ENCODE peak calls at places on chromosomes 1 and 21, in six cellular contexts. F is AG09309, N is choroid plexus epithelial cell, P is GM10248, K is Calu3, V is HFFc6. H is an unnamed sample.

GRCh38 chr1:11929849-11930248 is 3.6 kb upstream of the KIAA2013 start:
- DNase-seq in F (no peak), N (peak; percentile 56), P (peak; percentile 63), K (no peak), V (peak; percentile 25), H (no peak)

GRCh38 chr1:101371259-101371658 is 134.4 kb downstream of the S1PR1 start:
- DNase-seq in F (no peak), N (peak; percentile 73), P (peak; percentile 71), K (no peak), V (peak; percentile 83), H (no peak)

GRCh38 chr1:85692730-85693314 is 15.4 kb downstream of the ZNHIT6 start:
- DNase-seq in F (peak; percentile 47), N (peak; percentile 85), P (no peak), K (no peak), V (peak; percentile 61), H (no peak)

GRCh38 chr1:32273389-32274208 is 18.3 kb upstream of the HDAC1 start:
- DNase-seq in F (no peak), N (no peak), P (peak; percentile 32), K (peak; percentile 70), V (no peak), H (peak; percentile 43)

GRCh38 chr1:152912471-152912870 is 4.1 kb downstream of the IVL start:
- DNase-seq in F (no peak), N (no peak), P (no peak), K (no peak), V (no peak), H (no peak)

GRCh38 chr1:67522001-67522441 is 91.8 kb upstream of the SERBP1 start:
- DNase-seq in F (no peak), N (no peak), P (no peak), K (no peak), V (no peak), H (no peak)

GRCh38 chr1:204224655-204225054 is 10.9 kb upstream of the GOLT1A start:
- DNase-seq in F (no peak), N (peak; percentile 59), P (no peak), K (no peak), V (peak; percentile 8), H (no peak)

GRCh38 chr1:26197301-26197700 is 6.9 kb downstream of the CATSPER4 start:
- DNase-seq in F (no peak), N (no peak), P (no peak), K (no peak), V (no peak), H (no peak)

GRCh38 chr1:213989071-213989739 is 1.4 kb downstream of the PROX1 start:
- DNase-seq in F (no peak), N (no peak), P (no peak), K (no peak), V (no peak), H (no peak)

GRCh38 chr1:36729289-36729688 is 246.6 kb upstream of the CSF3R start:
- DNase-seq in F (no peak), N (no peak), P (no peak), K (no peak), V (no peak), H (no peak)

GRCh38 chr1:161081519-161081918 is 7.8 kb downstream of the NECTIN4 start:
- DNase-seq in F (no peak), N (no peak), P (no peak), K (no peak), V (no peak), H (no peak)

DNA sequence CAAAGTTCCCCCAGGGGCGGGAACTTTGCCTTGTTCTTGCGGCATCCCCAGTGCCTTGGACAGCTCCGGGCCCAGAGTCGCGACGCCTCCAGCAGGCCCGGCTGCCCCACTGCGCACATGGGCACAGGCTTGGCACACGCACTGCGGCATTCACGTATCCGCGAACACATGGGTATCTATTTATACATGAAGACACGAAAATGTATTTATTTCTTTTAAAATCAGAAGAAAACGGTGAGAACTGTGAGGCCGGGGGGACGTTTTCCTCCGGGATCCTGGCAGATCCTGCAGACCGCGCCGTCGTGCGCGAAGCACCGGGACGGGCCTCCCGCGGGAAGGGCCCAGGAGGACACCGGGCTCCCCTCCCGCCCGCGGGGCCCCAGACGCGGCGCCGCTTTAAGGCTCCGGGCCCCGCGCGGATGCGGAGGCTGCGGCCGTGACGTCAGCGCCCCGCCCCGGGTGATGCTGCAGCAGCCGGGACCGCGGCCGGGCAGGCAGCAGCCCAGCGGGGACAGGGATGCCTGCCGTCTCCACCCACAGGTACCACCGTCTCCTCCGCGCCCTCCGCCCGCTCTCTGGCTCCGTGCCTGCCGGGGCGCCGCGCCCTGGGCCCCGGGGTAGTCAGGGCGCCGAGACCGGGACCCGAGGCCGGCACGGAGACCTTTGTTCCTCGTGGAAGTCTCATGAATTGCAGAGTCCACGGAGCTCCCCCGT is at the start of gene SLC45A1:
- DNase-seq in F (no peak), N (peak; percentile 52), P (peak; percentile 86), K (peak; percentile 65), V (peak; percentile 19), H (peak; percentile 77)
- TF ChIP-seq CTCF in F (peak; percentile 3), N (no peak), P (no peak), K (no peak), V (no peak), H (no peak)

GRCh38 chr1:41889506-41890414 is 29.0 kb downstream of the HIVEP3 start:
- DNase-seq in F (no peak), N (no peak), P (no peak), K (no peak), V (no peak), H (no peak)
- TF ChIP-seq CTCF in F (no peak), N (no peak), P (no peak), K (no peak), V (no peak), H (no peak)

GRCh38 chr21:41411449-41412089 is 14.5 kb upstream of the MX1 start:
- DNase-seq in F (no peak), N (no peak), P (no peak), K (peak; percentile 24), V (no peak), H (no peak)
- TF ChIP-seq CTCF in F (peak; percentile 24), N (no peak), P (no peak), K (no peak), V (no peak), H (no peak)

GRCh38 chr1:117605811-117606607 is at the start of gene TENT5C:
- DNase-seq in F (peak; percentile 82), N (peak; percentile 97), P (peak; percentile 99), K (peak; percentile 95), V (peak; percentile 94), H (peak; percentile 98)
- TF ChIP-seq CTCF in F (no peak), N (no peak), P (no peak), K (no peak), V (no peak), H (no peak)

DNA sequence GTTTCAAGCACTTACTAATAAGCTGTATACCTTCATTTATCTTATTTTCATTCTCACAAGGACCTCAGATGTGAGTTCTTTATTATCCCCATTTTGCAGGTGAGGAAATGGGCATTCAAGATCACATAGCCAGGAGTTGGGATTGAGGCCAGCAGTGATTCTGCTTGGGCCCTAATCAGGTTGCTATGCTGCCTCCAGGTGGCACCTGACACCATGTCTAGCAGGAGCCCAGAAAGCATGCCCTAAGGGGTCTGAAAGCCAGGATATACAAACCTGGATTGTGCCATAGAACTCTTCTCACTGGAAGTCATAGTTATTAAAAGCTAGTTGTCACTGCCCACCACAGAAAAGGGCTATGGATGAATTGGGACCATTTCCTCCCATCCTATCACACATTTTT is 61.1 kb downstream of the FYB2 start:
- DNase-seq in F (no peak), N (no peak), P (no peak), K (peak; percentile 57), V (no peak), H (no peak)
- TF ChIP-seq CTCF in F (no peak), N (no peak), P (no peak), K (no peak), V (no peak), H (no peak)

GRCh38 chr21:45947716-45948255 is 33.8 kb upstream of the COL6A1 start:
- DNase-seq in F (no peak), N (no peak), P (no peak), K (no peak), V (no peak), H (no peak)
- TF ChIP-seq CTCF in F (no peak), N (no peak), P (no peak), K (no peak), V (no peak), H (no peak)

DNA sequence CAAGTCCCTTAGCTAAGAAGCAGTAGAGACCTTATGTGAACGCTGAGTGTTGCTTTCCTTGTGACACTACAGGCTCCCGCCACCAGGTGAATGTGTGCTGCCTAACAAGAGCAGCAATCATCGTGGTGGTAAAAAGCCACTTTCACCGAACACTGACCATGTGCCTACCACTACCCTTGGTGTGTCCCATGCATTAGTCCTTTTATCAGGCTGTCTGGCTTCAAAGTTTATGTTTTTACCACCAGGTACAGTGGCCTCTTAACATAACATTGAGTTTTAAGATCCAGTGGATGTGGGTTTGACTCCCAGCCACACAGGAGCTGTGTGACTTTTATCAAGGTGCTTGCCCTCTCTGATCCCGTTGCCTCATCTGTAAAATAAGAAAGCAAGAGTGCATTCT is 1.7 kb downstream of the C1QB start:
- DNase-seq in F (no peak), N (peak; percentile 12), P (no peak), K (no peak), V (no peak), H (no peak)
- TF ChIP-seq CTCF in F (no peak), N (peak; percentile 22), P (no peak), K (no peak), V (peak; percentile 35), H (no peak)

GRCh38 chr1:178548108-178548507 is 35.2 kb downstream of the TEX35 start:
- DNase-seq in F (no peak), N (no peak), P (no peak), K (no peak), V (no peak), H (no peak)
- TF ChIP-seq CTCF in F (no peak), N (no peak), P (no peak), K (no peak), V (no peak), H (no peak)

GRCh38 chr21:37370152-37371040 is 3.8 kb downstream of the DYRK1A start:
- DNase-seq in F (no peak), N (peak; percentile 78), P (peak; percentile 29), K (no peak), V (peak; percentile 42), H (no peak)

GRCh38 chr21:37367758-37368535 is 1.4 kb downstream of the DYRK1A start:
- DNase-seq in F (no peak), N (peak; percentile 49), P (peak; percentile 27), K (peak; percentile 12), V (peak; percentile 53), H (peak; percentile 43)

GRCh38 chr21:37371041-37371397 is 4.4 kb downstream of the DYRK1A start:
- DNase-seq in F (no peak), N (no peak), P (no peak), K (no peak), V (no peak), H (no peak)

GRCh38 chr21:37368536-37369279 is 2.1 kb downstream of the DYRK1A start:
- DNase-seq in F (no peak), N (peak; percentile 23), P (no peak), K (no peak), V (peak; percentile 67), H (no peak)

GRCh38 chr21:37369307-37369854 is 2.8 kb downstream of the DYRK1A start:
- DNase-seq in F (no peak), N (no peak), P (no peak), K (no peak), V (no peak), H (no peak)
- TF ChIP-seq CTCF in F (no peak), N (no peak), P (no peak), K (no peak), V (no peak), H (no peak)

H was measured in natural killer cell.